ENCODE peak calls at places on chromosomes 11 and 22, in nine cellular contexts. E is dermis blood vessel endothelial cell; J is HCEC 1CT; S is cardiac muscle cell; T is activated T-helper 9 cell treated with anti-CD3 and anti-CD28 coated beads, Interleukin-2, amount 50 U/mL, for 16 hours; O is thyroid gland; F is NCI-H1930; A is left cardiac atrium; Q is GM04504. Y is an unnamed sample.
A peak's percentile ranks its signal among the peaks of the same experiment; 100 is the strongest.

GRCh38 chr11:10622108-10622507 is 53.6 kb upstream of the LYVE1 start:
- DNase-seq in F (no peak), J (no peak), O (no peak), S (no peak), T (no peak), E (no peak), Q (no peak), A (no peak), Y (no peak)

GRCh38 chr11:61487342-61488025 is 21.1 kb upstream of the LRRC10B start:
- DNase-seq in J (no peak), F (no peak), Q (no peak), A (no peak), T (no peak), O (no peak), E (no peak), S (no peak), Y (no peak)

GRCh38 chr22:31081963-31082605 is 966 bp downstream of the SMTN start:
- DNase-seq in T (no peak), E (peak; percentile 70), Q (no peak), F (no peak), A (peak; percentile 25), J (peak; percentile 83), O (no peak), S (no peak), Y (no peak)

GRCh38 chr11:65392186-65392829 is 5.9 kb downstream of the FRMD8 start:
- DNase-seq in Q (no peak), S (no peak), E (no peak), O (no peak), J (no peak), T (no peak), A (no peak), F (no peak), Y (no peak)

GRCh38 chr11:70135142-70136132 is 57.3 kb downstream of the ANO1 start:
- DNase-seq in A (no peak), T (no peak), S (peak; percentile 37), J (no peak), E (no peak), O (no peak), Q (no peak), F (no peak), Y (no peak)

GRCh38 chr11:86575208-86575855 is 97.1 kb downstream of the ME3 start:
- DNase-seq in S (no peak), E (no peak), Q (no peak), O (no peak), J (peak; percentile 38), T (no peak), A (no peak), F (no peak), Y (no peak)

GRCh38 chr11:119560961-119561360 is 138.0 kb upstream of the THY1 start:
- DNase-seq in E (no peak), O (no peak), A (no peak), Q (no peak), J (no peak), T (no peak), S (no peak), F (no peak), Y (no peak)

GRCh38 chr11:72228229-72228843 is 3.8 kb downstream of the INPPL1 start:
- DNase-seq in J (no peak), Q (no peak), T (no peak), S (no peak), E (peak; percentile 17), A (no peak), O (no peak), F (no peak), Y (no peak)

GRCh38 chr11:67610302-67610868 is 3.6 kb downstream of the NDUFV1 start:
- DNase-seq in E (no peak), T (no peak), S (no peak), O (no peak), A (no peak), F (no peak), J (no peak), Q (no peak), Y (no peak)

GRCh38 chr11:117410861-117411725 is 83.4 kb downstream of the CEP164 start:
- DNase-seq in E (no peak), A (no peak), T (no peak), Q (no peak), O (no peak), J (no peak), S (no peak), F (no peak), Y (no peak)

GRCh38 chr22:44889233-44889878 is 120.4 kb downstream of the PHF21B start:
- DNase-seq in E (no peak), O (no peak), J (no peak), Q (no peak), A (no peak), S (no peak), F (no peak), T (no peak), Y (no peak)

GRCh38 chr11:46279393-46280099 is 2.1 kb downstream of the CREB3L1 start:
- DNase-seq in F (no peak), A (peak; percentile 69), Q (no peak), E (peak; percentile 72), O (peak; percentile 30), S (no peak), T (no peak), J (peak; percentile 79), Y (peak; percentile 76)

GRCh38 chr11:73218106-73218829 is at the start of gene P2RY2:
- DNase-seq in O (peak; percentile 93), S (peak; percentile 79), E (peak; percentile 68), Q (no peak), J (no peak), F (peak; percentile 17), T (peak; percentile 7), A (peak; percentile 86), Y (peak; percentile 88)

GRCh38 chr22:47102648-47103047 is 340.2 kb downstream of the TBC1D22A start:
- DNase-seq in T (no peak), F (no peak), J (no peak), Q (no peak), S (no peak), O (peak; percentile 50), E (no peak), A (no peak), Y (no peak)

GRCh38 chr22:22959147-22959827 is 71.7 kb downstream of the IGLL5 start:
- DNase-seq in S (peak; percentile 79), J (peak; percentile 42), Q (peak; percentile 39), T (peak; percentile 49), A (peak; percentile 76), O (peak; percentile 83), E (peak; percentile 86), F (peak; percentile 54), Y (peak; percentile 45)

GRCh38 chr22:20026204-20026908 is 5.4 kb downstream of the TANGO2 start:
- DNase-seq in E (no peak), O (no peak), S (no peak), F (no peak), Q (no peak), A (no peak), J (no peak), T (no peak), Y (no peak)